ENCODE peak calls at places on chromosomes 6 and 20, in seven cellular contexts. D, O, E, Q, Z, X and F are unnamed samples.

GRCh38 chr20:19382371-19382770 is 169.9 kb downstream of the SLC24A3 start:
- DNase-seq in X (no peak), Z (no peak), Q (no peak), O (no peak), E (no peak), D (no peak), F (no peak)

GRCh38 chr6:4624726-4625125 is 151.5 kb upstream of the CDYL start:
- DNase-seq in O (no peak), Q (no peak), D (no peak), Z (no peak), X (no peak), E (no peak), F (no peak)

GRCh38 chr20:36455972-36456625 is 85.2 kb upstream of the MYL9 start:
- DNase-seq in X (no peak), D (no peak), Z (no peak), E (no peak), Q (no peak), O (no peak), F (no peak)

GRCh38 chr6:285030-285771 is 7.1 kb upstream of the DUSP22 start:
- DNase-seq in D (no peak), O (no peak), E (no peak), Q (no peak), X (no peak), Z (no peak), F (no peak)

GRCh38 chr20:44834693-44835092 is 24.3 kb upstream of the RIMS4 start:
- DNase-seq in D (no peak), X (no peak), Q (no peak), E (no peak), O (no peak), Z (no peak), F (no peak)

GRCh38 chr6:125314019-125314581 is 12.3 kb upstream of the HDDC2 start:
- DNase-seq in D (no peak), X (peak; percentile 71), Q (peak; percentile 69), Z (peak; percentile 12), O (no peak), E (peak; percentile 62), F (peak; percentile 62)

GRCh38 chr6:6680524-6680923 is 92.0 kb downstream of the LY86 start:
- DNase-seq in Z (no peak), O (no peak), Q (no peak), D (no peak), E (no peak), X (no peak), F (no peak)

GRCh38 chr20:58111340-58112016 is 117.0 kb downstream of the ANKRD60 start:
- DNase-seq in O (no peak), X (no peak), E (no peak), Q (no peak), D (no peak), Z (no peak), F (no peak)

GRCh38 chr6:117459447-117459944 is 23.0 kb upstream of the DCBLD1 start:
- DNase-seq in Q (no peak), Z (no peak), E (no peak), D (no peak), O (no peak), X (no peak), F (no peak)

GRCh38 chr6:104322849-104323248 is 536.9 kb downstream of the HACE1 start:
- DNase-seq in E (no peak), O (no peak), Z (no peak), X (no peak), Q (no peak), D (no peak), F (no peak)

GRCh38 chr6:118712955-118713354 is 61.6 kb upstream of the CEP85L start:
- DNase-seq in X (no peak), O (no peak), Z (no peak), D (no peak), E (no peak), Q (no peak), F (peak; percentile 55)

GRCh38 chr20:25019381-25020155 is 27.0 kb upstream of the APMAP start:
- DNase-seq in D (no peak), E (no peak), Q (peak; percentile 11), O (no peak), X (peak; percentile 75), Z (no peak), F (no peak)

GRCh38 chr6:161076211-161076677 is 84.7 kb downstream of the MAP3K4 start:
- DNase-seq in D (no peak), E (no peak), O (no peak), Q (no peak), Z (peak; percentile 49), X (no peak), F (no peak)

GRCh38 chr6:15483060-15483459 is 179.8 kb downstream of the DTNBP1 start:
- DNase-seq in O (no peak), Q (no peak), D (no peak), X (no peak), Z (no peak), E (no peak), F (peak; percentile 43)

GRCh38 chr6:157535354-157536217 is 154.6 kb downstream of the ZDHHC14 start:
- DNase-seq in X (no peak), D (no peak), Q (no peak), Z (no peak), O (no peak), E (peak; percentile 37), F (peak; percentile 81)

GRCh38 chr20:38165089-38165965 is at the start of gene TGM2:
- DNase-seq in O (no peak), Q (peak; percentile 87), Z (no peak), E (peak; percentile 82), X (peak; percentile 85), D (no peak), F (peak; percentile 91)

GRCh38 chr20:48035961-48036731 is 250.9 kb upstream of the SULF2 start:
- DNase-seq in D (no peak), X (no peak), Q (no peak), E (no peak), O (no peak), Z (no peak), F (peak; percentile 45)

GRCh38 chr20:2104236-2104635 is 2.6 kb downstream of the STK35 start:
- DNase-seq in X (no peak), D (no peak), E (no peak), O (no peak), Z (no peak), Q (no peak), F (no peak)

GRCh38 chr20:20887593-20888272 is 175.3 kb upstream of the RALGAPA2 start:
- DNase-seq in Q (no peak), Z (no peak), E (no peak), X (peak; percentile 28), O (no peak), D (no peak), F (no peak)

GRCh38 chr6:136031982-136032381 is 180.5 kb downstream of the PDE7B start:
- DNase-seq in X (peak; percentile 27), Q (no peak), O (no peak), Z (no peak), E (no peak), D (no peak), F (peak; percentile 44)

GRCh38 chr20:38863024-38863851 is 57.7 kb downstream of the PPP1R16B start:
- DNase-seq in Q (no peak), Z (peak; percentile 56), X (no peak), E (no peak), D (no peak), O (no peak), F (no peak)

GRCh38 chr20:32240220-32240619 is 32.5 kb downstream of the POFUT1 start:
- DNase-seq in E (no peak), X (no peak), D (no peak), Z (no peak), Q (no peak), O (no peak), F (peak; percentile 8)

GRCh38 chr6:29376003-29376402 is 912 bp upstream of the OR12D3 start:
- DNase-seq in D (no peak), E (no peak), X (no peak), Q (no peak), O (no peak), Z (no peak), F (peak; percentile 54)

GRCh38 chr6:43243649-43244321 is 504 bp downstream of the TTBK1 start:
- DNase-seq in E (no peak), X (no peak), D (no peak), O (no peak), Q (no peak), Z (no peak), F (no peak)

GRCh38 chr20:1469925-1470571 is 3.4 kb upstream of the NSFL1C start:
- DNase-seq in E (peak; percentile 66), X (peak; percentile 95), Z (no peak), O (no peak), D (no peak), Q (peak; percentile 72), F (peak; percentile 100)

GRCh38 chr6:73632346-73632745 is 21.4 kb downstream of the SLC17A5 start:
- DNase-seq in D (no peak), E (no peak), O (no peak), Z (no peak), Q (no peak), X (no peak), F (no peak)

GRCh38 chr6:141659582-141659981 is 473.1 kb upstream of the GJE1 start:
- DNase-seq in E (no peak), O (no peak), Q (no peak), X (no peak), D (no peak), Z (no peak), F (peak; percentile 53)

GRCh38 chr6:73713426-73714147 is 17.6 kb downstream of the CD109 start:
- DNase-seq in D (no peak), X (no peak), Q (no peak), E (peak; percentile 48), Z (no peak), O (no peak), F (no peak)

GRCh38 chr6:101761124-101761601 is 367.7 kb downstream of the GRIK2 start:
- DNase-seq in E (no peak), X (no peak), Z (no peak), D (no peak), Q (no peak), O (no peak), F (peak; percentile 45)

GRCh38 chr6:123655520-123656306 is 19.0 kb upstream of the TRDN start:
- DNase-seq in X (no peak), O (no peak), Q (no peak), E (peak; percentile 4), D (no peak), Z (no peak), F (peak; percentile 8)

GRCh38 chr6:131073577-131073976 is 10.5 kb upstream of the EPB41L2 start:
- DNase-seq in O (no peak), Z (no peak), Q (no peak), E (no peak), D (no peak), X (no peak), F (no peak)

GRCh38 chr20:61746147-61746646 is 319.5 kb downstream of the TAF4 start:
- DNase-seq in Z (no peak), X (no peak), O (no peak), E (no peak), Q (no peak), D (no peak), F (no peak)

GRCh38 chr20:48986899-48987298 is 59.2 kb upstream of the CSE1L start:
- DNase-seq in Z (no peak), Q (no peak), D (no peak), O (no peak), X (peak; percentile 43), E (peak; percentile 8), F (peak; percentile 49)

GRCh38 chr20:44411757-44412401 is 56.4 kb downstream of the HNF4A start:
- DNase-seq in Q (no peak), X (no peak), E (no peak), Z (no peak), D (no peak), O (no peak), F (no peak)

GRCh38 chr6:164025180-164025579 is 610.7 kb downstream of the QKI start:
- DNase-seq in D (no peak), O (no peak), Q (no peak), X (no peak), Z (no peak), E (no peak), F (no peak)

GRCh38 chr20:8305449-8305978 is 173.4 kb downstream of the PLCB1 start:
- DNase-seq in E (peak; percentile 87), X (peak; percentile 73), D (peak; percentile 38), Z (peak; percentile 49), O (peak; percentile 16), Q (no peak), F (peak; percentile 81)